ENCODE peak calls at places on chromosomes 4 and X, in five cellular contexts. A is fibroblast of villous mesenchyme, G is neural progenitor cell, R is B cell, O is GM12865. T is an unnamed sample.

GRCh38 chr4:22490718-22491330 is 25.0 kb downstream of the ADGRA3 start:
- DNase-seq in O (no peak), G (no peak), A (no peak), R (no peak), T (no peak)

GRCh38 chr4:39406763-39407583 is at the start of gene KLB:
- DNase-seq in R (no peak), A (no peak), O (no peak), G (no peak), T (no peak)

GRCh38 chrX:40108959-40109287 is 11.2 kb upstream of the BCOR start:
- DNase-seq in A (peak; percentile 81), R (peak; percentile 42), G (peak; percentile 77), O (peak; percentile 56), T (peak; percentile 64)

GRCh38 chr4:105990933-105991332 is 95.7 kb downstream of the NPNT start:
- DNase-seq in A (peak; percentile 48), O (peak; percentile 20), R (no peak), G (no peak), T (no peak)

GRCh38 chr4:103091601-103092223 is 7.9 kb downstream of the BDH2 start:
- DNase-seq in G (peak; percentile 71), O (peak; percentile 88), A (peak; percentile 75), R (peak; percentile 73), T (peak; percentile 26)

GRCh38 chr4:83114576-83114975 is at the start of gene PLAC8:
- DNase-seq in R (peak; percentile 53), G (no peak), O (peak; percentile 87), A (peak; percentile 16), T (peak; percentile 15)

GRCh38 chrX:37781808-37782207 is 1.9 kb downstream of the CYBB start:
- DNase-seq in R (no peak), O (no peak), G (no peak), A (no peak), T (no peak)

GRCh38 chrX:153935326-153935851 is 552 bp upstream of the NAA10 start:
- DNase-seq in O (no peak), G (peak; percentile 47), R (no peak), A (no peak), T (no peak)

GRCh38 chr4:20299515-20299914 is 47.8 kb downstream of the SLIT2 start:
- DNase-seq in O (peak; percentile 31), G (peak; percentile 50), A (no peak), R (no peak), T (no peak)

GRCh38 chrX:150887906-150888465 is 10.5 kb downstream of the CD99L2 start:
- DNase-seq in O (no peak), A (peak; percentile 11), G (no peak), R (no peak), T (no peak)

GRCh38 chrX:10769165-10769564 is 148.8 kb upstream of the MID1 start:
- DNase-seq in A (peak; percentile 22), R (peak; percentile 6), G (peak; percentile 75), O (peak; percentile 11), T (peak; percentile 46)

GRCh38 chr4:171473155-171473554 is 340.0 kb upstream of the GALNTL6 start:
- DNase-seq in O (no peak), R (no peak), G (no peak), A (no peak), T (no peak)

GRCh38 chr4:120557372-120557771 is 365.2 kb downstream of the PRDM5 start:
- DNase-seq in O (no peak), G (no peak), A (peak; percentile 11), R (no peak), T (no peak)

GRCh38 chr4:102169345-102169744 is 175.9 kb downstream of the SLC39A8 start:
- DNase-seq in A (no peak), O (no peak), G (peak; percentile 61), R (no peak), T (peak; percentile 17)

GRCh38 chr4:189792819-189793618 is 147.7 kb upstream of the FRG1 start:
- DNase-seq in O (peak; percentile 60), R (peak; percentile 43), G (peak; percentile 85), A (peak; percentile 56), T (peak; percentile 42)

GRCh38 chr4:72031868-72032619 is at the start of gene NPFFR2:
- DNase-seq in R (no peak), O (no peak), G (peak; percentile 77), A (peak; percentile 6), T (peak; percentile 68)

GRCh38 chrX:31435592-31435991 is 363.8 kb upstream of the FTHL17 start:
- DNase-seq in G (peak; percentile 91), A (peak; percentile 42), R (no peak), O (no peak), T (peak; percentile 49)

GRCh38 chr4:146381263-146381872 is 140.4 kb downstream of the SLC10A7 start:
- DNase-seq in A (no peak), G (no peak), O (no peak), R (no peak), T (no peak)

GRCh38 chr4:176406736-176407135 is 87.0 kb downstream of the SPCS3 start:
- DNase-seq in R (no peak), A (no peak), G (no peak), O (no peak), T (no peak)

GRCh38 chr4:72468904-72469502 is 100.0 kb downstream of the ADAMTS3 start:
- DNase-seq in G (peak; percentile 61), O (peak; percentile 25), R (peak; percentile 3), A (peak; percentile 28), T (no peak)

GRCh38 chrX:150587585-150588503 is 19.4 kb downstream of the MTM1 start:
- DNase-seq in O (peak; percentile 31), G (no peak), R (peak; percentile 58), A (peak; percentile 30), T (peak; percentile 37)

GRCh38 chr4:77877771-77878170 is 15.1 kb downstream of the MRPL1 start:
- DNase-seq in R (no peak), O (no peak), G (no peak), A (no peak), T (no peak)

GRCh38 chr4:75634951-75635350 is 4.6 kb upstream of the CDKL2 start:
- DNase-seq in O (no peak), R (no peak), A (no peak), G (no peak), T (no peak)

GRCh38 chrX:105981772-105982485 is 56.6 kb downstream of the SERPINA7 start:
- DNase-seq in G (no peak), O (no peak), A (no peak), R (no peak), T (no peak)

GRCh38 chr4:16226816-16227461 is 668 bp upstream of the TAPT1 start:
- DNase-seq in A (peak; percentile 38), O (peak; percentile 61), G (peak; percentile 75), R (peak; percentile 59), T (peak; percentile 48)

GRCh38 chrX:47218920-47219815 is 687 bp downstream of the CDK16 start:
- DNase-seq in R (peak; percentile 71), G (peak; percentile 72), A (no peak), O (peak; percentile 50), T (peak; percentile 49)

GRCh38 chrX:39850630-39851152 is 247.1 kb downstream of the BCOR start:
- DNase-seq in R (no peak), O (no peak), A (peak; percentile 70), G (no peak), T (no peak)

GRCh38 chr4:54274786-54275503 is 45.9 kb downstream of the PDGFRA start:
- DNase-seq in O (peak; percentile 19), G (no peak), R (no peak), A (no peak), T (no peak)

GRCh38 chrX:20531667-20532066 is 265.0 kb upstream of the RPS6KA3 start:
- DNase-seq in O (no peak), R (no peak), A (peak; percentile 73), G (no peak), T (no peak)

GRCh38 chr4:1872918-1873269 is 1.7 kb downstream of the NSD2 start:
- DNase-seq in O (peak; percentile 82), A (no peak), R (no peak), G (no peak), T (no peak)

GRCh38 chr4:174282836-174283506 is 496 bp downstream of the FBXO8 start:
- DNase-seq in O (peak; percentile 94), R (peak; percentile 83), A (peak; percentile 97), G (peak; percentile 90), T (peak; percentile 81)

GRCh38 chr4:41321216-41321945 is 64.7 kb downstream of the UCHL1 start:
- DNase-seq in R (no peak), O (no peak), G (no peak), A (no peak), T (no peak)

T was measured in HEK293T.